ENCODE peak calls at places on chromosome 21, in seven cellular contexts. One of them, this sample, is unnamed.
A peak's percentile ranks its signal among the peaks of the same experiment; 100 is the strongest.

GRCh38 chr21:25331286-25331685 is 276.0 kb downstream of the MRPL39 start:
- DNase-seq in nucleus accumbens: no peak
- DNase-seq in aorta: no peak
- DNase-seq in AG09309: no peak
- DNase-seq in CD8-positive, alpha-beta memory T cell: no peak
- DNase-seq in LNCaP clone FGC: no peak
- DNase-seq in T-helper 17 cell: no peak
- DNase-seq in this sample: no peak

GRCh38 chr21:33135925-33136324 is 66.0 kb downstream of the OLIG1 start:
- DNase-seq in T-helper 17 cell: no peak
- DNase-seq in AG09309: no peak
- DNase-seq in CD8-positive, alpha-beta memory T cell: no peak
- DNase-seq in LNCaP clone FGC: peak; percentile 27
- DNase-seq in aorta: no peak
- DNase-seq in nucleus accumbens: no peak
- DNase-seq in this sample: no peak

GRCh38 chr21:37658994-37659458 is 257.2 kb downstream of the KCNJ6 start:
- DNase-seq in AG09309: peak; percentile 58
- DNase-seq in CD8-positive, alpha-beta memory T cell: no peak
- DNase-seq in LNCaP clone FGC: peak; percentile 38
- DNase-seq in aorta: no peak
- DNase-seq in nucleus accumbens: no peak
- DNase-seq in T-helper 17 cell: no peak
- DNase-seq in this sample: no peak

GRCh38 chr21:25733859-25734653 is 648 bp downstream of the ATP5PF start:
- DNase-seq in aorta: no peak
- DNase-seq in LNCaP clone FGC: no peak
- DNase-seq in T-helper 17 cell: no peak
- DNase-seq in CD8-positive, alpha-beta memory T cell: peak; percentile 4
- DNase-seq in nucleus accumbens: no peak
- DNase-seq in AG09309: no peak
- DNase-seq in this sample: no peak

GRCh38 chr21:36887983-36888382 is 78.5 kb downstream of the HLCS start:
- DNase-seq in LNCaP clone FGC: no peak
- DNase-seq in AG09309: no peak
- DNase-seq in aorta: no peak
- DNase-seq in CD8-positive, alpha-beta memory T cell: no peak
- DNase-seq in nucleus accumbens: no peak
- DNase-seq in T-helper 17 cell: no peak
- DNase-seq in this sample: no peak

GRCh38 chr21:26388731-26389231 is 184.3 kb downstream of the CYYR1 start:
- DNase-seq in nucleus accumbens: no peak
- DNase-seq in T-helper 17 cell: no peak
- DNase-seq in CD8-positive, alpha-beta memory T cell: no peak
- DNase-seq in LNCaP clone FGC: no peak
- DNase-seq in aorta: no peak
- DNase-seq in AG09309: no peak
- DNase-seq in this sample: no peak

GRCh38 chr21:43950481-43950880 is 61.6 kb upstream of the TRAPPC10 start:
- DNase-seq in LNCaP clone FGC: no peak
- DNase-seq in AG09309: no peak
- DNase-seq in CD8-positive, alpha-beta memory T cell: no peak
- DNase-seq in nucleus accumbens: no peak
- DNase-seq in T-helper 17 cell: no peak
- DNase-seq in aorta: no peak
- DNase-seq in this sample: peak; percentile 24

GRCh38 chr21:35925497-35925896 is 134.8 kb downstream of the SETD4 start:
- DNase-seq in AG09309: no peak
- DNase-seq in aorta: peak; percentile 53
- DNase-seq in nucleus accumbens: no peak
- DNase-seq in LNCaP clone FGC: no peak
- DNase-seq in CD8-positive, alpha-beta memory T cell: no peak
- DNase-seq in T-helper 17 cell: no peak
- DNase-seq in this sample: no peak

GRCh38 chr21:15141236-15141970 is 76.6 kb upstream of the NRIP1 start:
- DNase-seq in nucleus accumbens: no peak
- DNase-seq in aorta: no peak
- DNase-seq in LNCaP clone FGC: no peak
- DNase-seq in T-helper 17 cell: no peak
- DNase-seq in CD8-positive, alpha-beta memory T cell: no peak
- DNase-seq in AG09309: no peak
- DNase-seq in this sample: no peak

GRCh38 chr21:19853709-19854575 is 1144.3 kb upstream of the NCAM2 start:
- DNase-seq in LNCaP clone FGC: no peak
- DNase-seq in AG09309: no peak
- DNase-seq in aorta: no peak
- DNase-seq in nucleus accumbens: no peak
- DNase-seq in CD8-positive, alpha-beta memory T cell: no peak
- DNase-seq in T-helper 17 cell: no peak
- DNase-seq in this sample: no peak

GRCh38 chr21:33901421-33902288 is 13.9 kb downstream of the ATP5PO start:
- DNase-seq in T-helper 17 cell: no peak
- DNase-seq in aorta: no peak
- DNase-seq in LNCaP clone FGC: peak; percentile 31
- DNase-seq in AG09309: peak; percentile 32
- DNase-seq in nucleus accumbens: peak; percentile 27
- DNase-seq in CD8-positive, alpha-beta memory T cell: no peak
- DNase-seq in this sample: no peak

GRCh38 chr21:39022901-39023693 is 160.2 kb downstream of the PSMG1 start:
- DNase-seq in LNCaP clone FGC: no peak
- DNase-seq in AG09309: no peak
- DNase-seq in CD8-positive, alpha-beta memory T cell: no peak
- DNase-seq in aorta: peak; percentile 88
- DNase-seq in nucleus accumbens: no peak
- DNase-seq in T-helper 17 cell: no peak
- DNase-seq in this sample: no peak

GRCh38 chr21:41631564-41632461 is 123.9 kb upstream of the TMPRSS2 start:
- DNase-seq in LNCaP clone FGC: no peak
- DNase-seq in AG09309: no peak
- DNase-seq in T-helper 17 cell: no peak
- DNase-seq in aorta: no peak
- DNase-seq in nucleus accumbens: no peak
- DNase-seq in CD8-positive, alpha-beta memory T cell: no peak
- DNase-seq in this sample: no peak

GRCh38 chr21:35016071-35016470 is 33.0 kb downstream of the RUNX1 start:
- DNase-seq in LNCaP clone FGC: no peak
- DNase-seq in nucleus accumbens: no peak
- DNase-seq in T-helper 17 cell: no peak
- DNase-seq in CD8-positive, alpha-beta memory T cell: no peak
- DNase-seq in aorta: no peak
- DNase-seq in AG09309: no peak
- DNase-seq in this sample: no peak

GRCh38 chr21:29499734-29500343 is 201.1 kb downstream of the BACH1 start:
- DNase-seq in nucleus accumbens: no peak
- DNase-seq in aorta: no peak
- DNase-seq in CD8-positive, alpha-beta memory T cell: no peak
- DNase-seq in T-helper 17 cell: no peak
- DNase-seq in AG09309: no peak
- DNase-seq in LNCaP clone FGC: peak; percentile 3
- DNase-seq in this sample: no peak

GRCh38 chr21:34996304-34997081 is 52.6 kb downstream of the RUNX1 start:
- DNase-seq in T-helper 17 cell: no peak
- DNase-seq in CD8-positive, alpha-beta memory T cell: no peak
- DNase-seq in AG09309: no peak
- DNase-seq in aorta: no peak
- DNase-seq in LNCaP clone FGC: no peak
- DNase-seq in nucleus accumbens: no peak
- DNase-seq in this sample: no peak

GRCh38 chr21:42921912-42922311 is 3.5 kb downstream of the ERVH48-1 start:
- DNase-seq in CD8-positive, alpha-beta memory T cell: no peak
- DNase-seq in AG09309: no peak
- DNase-seq in T-helper 17 cell: no peak
- DNase-seq in LNCaP clone FGC: no peak
- DNase-seq in aorta: no peak
- DNase-seq in nucleus accumbens: no peak
- DNase-seq in this sample: no peak

GRCh38 chr21:45849651-45850050 is 131.9 kb upstream of the COL6A1 start:
- DNase-seq in T-helper 17 cell: no peak
- DNase-seq in nucleus accumbens: no peak
- DNase-seq in aorta: no peak
- DNase-seq in LNCaP clone FGC: no peak
- DNase-seq in AG09309: no peak
- DNase-seq in CD8-positive, alpha-beta memory T cell: no peak
- DNase-seq in this sample: no peak

GRCh38 chr21:34027727-34028461 is 45.5 kb upstream of the MRPS6 start:
- DNase-seq in AG09309: no peak
- DNase-seq in T-helper 17 cell: no peak
- DNase-seq in LNCaP clone FGC: no peak
- DNase-seq in nucleus accumbens: no peak
- DNase-seq in CD8-positive, alpha-beta memory T cell: no peak
- DNase-seq in aorta: no peak
- DNase-seq in this sample: no peak

GRCh38 chr21:41090981-41091380 is 77.0 kb upstream of the BACE2 start:
- DNase-seq in T-helper 17 cell: no peak
- DNase-seq in AG09309: no peak
- DNase-seq in CD8-positive, alpha-beta memory T cell: no peak
- DNase-seq in nucleus accumbens: no peak
- DNase-seq in LNCaP clone FGC: no peak
- DNase-seq in aorta: no peak
- DNase-seq in this sample: no peak

GRCh38 chr21:35204850-35205564 is 155.9 kb upstream of the RUNX1 start:
- DNase-seq in nucleus accumbens: peak; percentile 8
- DNase-seq in T-helper 17 cell: no peak
- DNase-seq in CD8-positive, alpha-beta memory T cell: no peak
- DNase-seq in aorta: peak; percentile 91
- DNase-seq in LNCaP clone FGC: no peak
- DNase-seq in AG09309: no peak
- DNase-seq in this sample: no peak

GRCh38 chr21:15732290-15732995 is 2.7 kb downstream of the USP25 start:
- DNase-seq in CD8-positive, alpha-beta memory T cell: peak; percentile 70
- DNase-seq in T-helper 17 cell: no peak
- DNase-seq in AG09309: no peak
- DNase-seq in LNCaP clone FGC: no peak
- DNase-seq in nucleus accumbens: no peak
- DNase-seq in aorta: no peak
- DNase-seq in this sample: peak; percentile 63

GRCh38 chr21:28541371-28542112 is 451.1 kb downstream of the LTN1 start:
- DNase-seq in aorta: no peak
- DNase-seq in LNCaP clone FGC: no peak
- DNase-seq in CD8-positive, alpha-beta memory T cell: no peak
- DNase-seq in nucleus accumbens: no peak
- DNase-seq in T-helper 17 cell: no peak
- DNase-seq in AG09309: no peak
- DNase-seq in this sample: no peak

GRCh38 chr21:21165063-21165645 is 166.9 kb downstream of the NCAM2 start:
- DNase-seq in CD8-positive, alpha-beta memory T cell: no peak
- DNase-seq in AG09309: peak; percentile 34
- DNase-seq in aorta: peak; percentile 55
- DNase-seq in nucleus accumbens: no peak
- DNase-seq in T-helper 17 cell: no peak
- DNase-seq in LNCaP clone FGC: no peak
- DNase-seq in this sample: no peak